ENCODE peak calls at places on chromosomes 5 and 9, in eight cellular contexts. Y, A, H, Q, R, V, I and X are unnamed samples.

GRCh38 chr5:146528232-146528631 is 12.2 kb upstream of the GPR151 start:
- DNase-seq in H (no peak), Y (no peak), I (peak), A (no peak), R (no peak), Q (no peak), V (peak), X (no peak)

GRCh38 chr9:132008871-132009812 is 70.5 kb downstream of the MED27 start:
- DNase-seq in Y (no peak), Q (no peak), I (no peak), V (no peak), A (no peak), H (no peak), R (peak), X (no peak)

GRCh38 chr5:75961814-75962213 is 121.4 kb upstream of the SV2C start:
- DNase-seq in A (no peak), H (no peak), R (no peak), Y (no peak), V (no peak), I (no peak), Q (no peak), X (no peak)

GRCh38 chr5:160685695-160686094 is 166.3 kb downstream of the ATP10B start:
- DNase-seq in H (no peak), R (no peak), Y (no peak), A (peak), Q (no peak), I (no peak), V (no peak), X (no peak)

GRCh38 chr5:66582499-66582898 is 13.7 kb upstream of the MAST4 start:
- DNase-seq in I (peak), H (no peak), Y (no peak), V (peak), A (no peak), Q (no peak), R (no peak), X (no peak)

GRCh38 chr5:73215891-73216610 is 43.1 kb downstream of the TMEM174 start:
- DNase-seq in H (peak), I (peak), Y (peak), V (peak), A (peak), R (peak), Q (peak), X (peak)

GRCh38 chr9:108386859-108387384 is 468.9 kb downstream of the ACTL7B start:
- DNase-seq in V (peak), R (no peak), Y (peak), I (peak), A (no peak), H (peak), Q (no peak), X (peak)

GRCh38 chr5:26948921-26949320 is 89.5 kb downstream of the CDH9 start:
- DNase-seq in H (no peak), I (no peak), R (no peak), Q (no peak), V (no peak), Y (no peak), A (no peak), X (no peak)

GRCh38 chr5:93967923-93968322 is 226.5 kb upstream of the POU5F2 start:
- DNase-seq in Y (no peak), Q (no peak), A (no peak), I (no peak), R (no peak), V (no peak), H (no peak), X (no peak)

GRCh38 chr5:568061-568781 is 43.9 kb upstream of the CEP72 start:
- DNase-seq in V (no peak), Q (no peak), R (no peak), A (no peak), H (no peak), Y (no peak), I (no peak), X (no peak)

GRCh38 chr5:52564594-52564993 is 223.1 kb upstream of the ITGA1 start:
- DNase-seq in V (no peak), R (no peak), A (no peak), I (no peak), Q (no peak), Y (no peak), H (no peak), X (no peak)
- H3K4me3 ChIP-seq in V (no peak), R (no peak), A (no peak), I (no peak), Q (no peak), Y (no peak), H (no peak), X (no peak)

GRCh38 chr5:179264641-179265528 is 80.4 kb downstream of the ADAMTS2 start:
- DNase-seq in A (no peak), V (no peak), I (no peak), Q (no peak), Y (no peak), H (no peak), R (no peak), X (no peak)

GRCh38 chr5:179266291-179267070 is 78.8 kb downstream of the ADAMTS2 start:
- DNase-seq in R (no peak), I (no peak), H (no peak), A (no peak), Y (no peak), V (no peak), Q (peak), X (no peak)

GRCh38 chr5:179267071-179267670 is 78.1 kb downstream of the ADAMTS2 start:
- DNase-seq in Y (no peak), Q (no peak), H (no peak), V (no peak), R (no peak), A (peak), I (no peak), X (no peak)

GRCh38 chr5:179264053-179264540 is 81.2 kb downstream of the ADAMTS2 start:
- DNase-seq in R (no peak), H (no peak), V (no peak), Y (no peak), Q (no peak), I (no peak), A (no peak), X (no peak)

GRCh38 chr5:179265529-179266290 is 79.6 kb downstream of the ADAMTS2 start:
- DNase-seq in V (peak), H (peak), Y (peak), R (peak), A (peak), I (peak), Q (peak), X (peak)
- H3K4me3 ChIP-seq in V (no peak), H (no peak), Y (no peak), R (no peak), A (no peak), I (no peak), Q (no peak), X (peak)

GRCh38 chr9:12777149-12778010 is 2.6 kb downstream of the LURAP1L start:
- DNase-seq in V (peak), R (no peak), H (no peak), A (no peak), I (no peak), Q (no peak), Y (no peak), X (no peak)
- H3K4me3 ChIP-seq in V (peak), R (no peak), H (peak), A (no peak), I (peak), Q (no peak), Y (peak), X (peak)

GRCh38 chr9:113501129-113501686 is 37.7 kb downstream of the RGS3 start:
- DNase-seq in Y (no peak), V (peak), R (no peak), A (peak), I (peak), H (no peak), Q (no peak), X (no peak)
- H3K4me3 ChIP-seq in Y (no peak), V (peak), R (no peak), A (no peak), I (peak), H (no peak), Q (no peak), X (no peak)

DNA sequence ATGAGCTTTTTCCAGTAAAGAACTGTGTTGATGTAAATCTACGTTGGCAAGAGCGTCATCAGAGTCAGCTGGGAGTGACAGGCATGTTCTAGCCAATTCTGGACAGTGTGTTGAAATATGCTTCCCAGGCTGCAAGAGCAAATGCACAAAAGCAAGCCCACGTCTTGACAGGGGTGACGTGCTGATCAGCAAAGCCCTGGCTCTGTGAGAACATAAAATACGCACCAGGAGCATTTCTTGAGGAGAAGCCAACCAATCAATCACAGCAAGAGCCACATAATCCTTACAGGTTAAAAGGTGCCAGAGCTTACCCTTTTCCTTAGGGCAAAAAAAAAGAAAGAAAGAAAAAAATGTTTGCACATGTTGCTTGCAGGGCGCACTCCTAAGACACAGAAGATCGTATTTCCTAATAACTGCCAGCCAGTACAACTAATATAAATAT is 148.1 kb downstream of the PDE4D start:
- DNase-seq in Y (peak), Q (no peak), A (no peak), R (peak), H (peak), I (peak), V (peak), X (peak)
- H3K4me3 ChIP-seq in Y (no peak), Q (no peak), A (no peak), R (peak), H (no peak), I (peak), V (no peak), X (peak)